ENCODE peak calls at places on chromosomes 12 and 14, in seven cellular contexts. C is left ventricle myocardium inferior, J is sigmoid colon, T is cardiac muscle cell, R is Caco-2, N is adrenal gland, A is transverse colon. M is an unnamed sample.
A peak's percentile ranks its signal among the peaks of the same experiment; 100 is the strongest.

GRCh38 chr14:96088131-96088880 is 49.1 kb downstream of the C14orf132 start:
- DNase-seq in C (no peak), J (peak; percentile 48), T (no peak), R (no peak), N (no peak), A (no peak), M (no peak)

GRCh38 chr12:46523863-46524770 is 151.5 kb upstream of the SLC38A2 start:
- DNase-seq in C (no peak), J (no peak), T (peak; percentile 74), R (peak; percentile 53), N (peak; percentile 64), A (no peak), M (no peak)

GRCh38 chr12:86660488-86661171 is 404.4 kb upstream of the MGAT4C start:
- DNase-seq in C (no peak), J (no peak), T (no peak), R (no peak), N (no peak), A (no peak), M (no peak)

GRCh38 chr12:28569698-28570411 is 379.6 kb downstream of the CCDC91 start:
- DNase-seq in C (no peak), J (peak; percentile 69), T (peak; percentile 74), R (peak; percentile 51), N (peak; percentile 7), A (no peak), M (no peak)

GRCh38 chr14:59117754-59118153 is 70.7 kb upstream of the DAAM1 start:
- DNase-seq in C (no peak), J (no peak), T (no peak), R (no peak), N (no peak), A (no peak), M (no peak)

GRCh38 chr14:69242311-69243224 is 17.4 kb upstream of the GALNT16 start:
- DNase-seq in C (no peak), J (peak; percentile 77), T (peak; percentile 78), R (peak; percentile 61), N (peak; percentile 67), A (peak; percentile 50), M (peak; percentile 74)

GRCh38 chr12:78726854-78727253 is 137.7 kb upstream of the SYT1 start:
- DNase-seq in C (no peak), J (no peak), T (no peak), R (peak; percentile 3), N (no peak), A (no peak), M (no peak)

GRCh38 chr14:37034410-37035285 is 137.8 kb downstream of the SLC25A21 start:
- DNase-seq in C (no peak), J (no peak), T (no peak), R (no peak), N (no peak), A (no peak), M (no peak)

GRCh38 chr12:47121146-47121545 is 41.4 kb upstream of the AMIGO2 start:
- DNase-seq in C (no peak), J (no peak), T (no peak), R (no peak), N (no peak), A (no peak), M (no peak)

GRCh38 chr14:98694541-98694940 is 577.5 kb downstream of the BCL11B start:
- DNase-seq in C (no peak), J (no peak), T (no peak), R (no peak), N (no peak), A (no peak), M (no peak)

DNA sequence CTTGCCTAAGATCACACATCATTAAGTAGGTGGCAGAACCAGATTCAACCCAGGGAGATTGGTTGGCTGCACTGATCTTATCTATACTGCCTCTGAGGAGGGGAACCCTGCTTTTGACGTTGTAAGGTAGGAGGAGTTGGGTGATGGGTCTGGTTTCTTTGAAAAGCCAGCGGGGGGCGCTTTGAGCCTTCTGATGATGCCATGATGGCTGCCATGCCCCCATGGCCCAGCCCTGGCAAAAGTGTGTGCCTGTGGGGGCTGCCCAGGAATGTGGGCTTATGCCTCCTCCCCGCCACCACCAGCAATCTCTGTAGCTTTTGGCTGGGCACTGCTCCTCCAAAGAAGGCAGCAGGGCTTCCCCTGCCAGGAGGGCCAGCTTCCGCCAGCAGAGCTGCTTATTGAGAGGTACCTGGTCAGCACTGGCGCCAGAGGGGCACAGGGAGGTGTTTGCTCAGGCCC is 224.3 kb downstream of the SLC41A2 start:
- DNase-seq in C (no peak), J (no peak), T (peak; percentile 13), R (peak; percentile 12), N (no peak), A (no peak), M (no peak)
- TF ChIP-seq CTCF in C (peak; percentile 39), J (no peak), T (peak; percentile 14), R (no peak), N (no peak), A (peak; percentile 12), M (no peak)

GRCh38 chr14:91250912-91251311 is 6.4 kb upstream of the GPR68 start:
- DNase-seq in C (no peak), J (no peak), T (no peak), R (no peak), N (no peak), A (no peak), M (no peak)
- H3K4me1 ChIP-seq in C (peaks cover 14% of the 10 kb centered on the region), J (peaks cover 18% of the 10 kb centered on the region), T (no peaks in the 10 kb centered on the region), R (peaks cover 10% of the 10 kb centered on the region), N (peaks cover 17% of the 10 kb centered on the region), A (peaks cover 21% of the 10 kb centered on the region), M (peaks cover 4% of the 10 kb centered on the region)

GRCh38 chr14:103735439-103735814 is 19.8 kb downstream of the ZFYVE21 start:
- DNase-seq in C (no peak), J (peak; percentile 61), T (no peak), R (no peak), N (no peak), A (no peak), M (no peak)

GRCh38 chr14:103733651-103734050 is 18.0 kb downstream of the ZFYVE21 start:
- DNase-seq in C (no peak), J (peak; percentile 49), T (no peak), R (no peak), N (no peak), A (no peak), M (peak; percentile 47)

GRCh38 chr14:103735815-103736545 is 20.4 kb downstream of the ZFYVE21 start:
- DNase-seq in C (no peak), J (peak; percentile 59), T (no peak), R (peak; percentile 32), N (no peak), A (no peak), M (peak; percentile 51)

GRCh38 chr14:103734081-103734888 is 18.7 kb downstream of the ZFYVE21 start:
- DNase-seq in C (no peak), J (peak; percentile 59), T (no peak), R (no peak), N (no peak), A (no peak), M (peak; percentile 52)

DNA sequence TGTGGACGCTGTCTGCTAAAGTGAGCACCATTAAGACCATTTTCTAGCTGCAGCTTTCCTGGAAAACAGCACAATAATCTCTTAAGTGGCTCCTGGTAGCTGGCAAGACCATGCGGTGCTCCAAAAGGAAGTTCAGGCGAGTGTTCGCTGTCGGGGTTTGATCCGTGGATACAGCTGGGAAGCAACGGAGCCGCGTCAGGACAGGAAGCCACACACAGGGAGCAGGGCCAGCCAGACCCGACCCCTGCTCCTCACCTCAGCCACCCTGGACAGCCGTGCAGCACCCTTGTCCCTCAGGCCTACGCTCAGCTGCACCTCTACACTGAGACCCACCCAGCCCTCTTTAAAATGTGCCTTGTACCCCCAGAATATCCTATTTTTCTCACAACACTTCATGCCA is 19.4 kb downstream of the ZFYVE21 start:
- DNase-seq in C (no peak), J (peak; percentile 65), T (no peak), R (no peak), N (no peak), A (no peak), M (no peak)
- H3K4me3 ChIP-seq in C (no peak overlapping the region), J (no peak overlapping the region), T (no peak overlapping the region), R (no peak overlapping the region), N (no peak overlapping the region), A (no peak overlapping the region), M (no peak overlapping the region)

DNA sequence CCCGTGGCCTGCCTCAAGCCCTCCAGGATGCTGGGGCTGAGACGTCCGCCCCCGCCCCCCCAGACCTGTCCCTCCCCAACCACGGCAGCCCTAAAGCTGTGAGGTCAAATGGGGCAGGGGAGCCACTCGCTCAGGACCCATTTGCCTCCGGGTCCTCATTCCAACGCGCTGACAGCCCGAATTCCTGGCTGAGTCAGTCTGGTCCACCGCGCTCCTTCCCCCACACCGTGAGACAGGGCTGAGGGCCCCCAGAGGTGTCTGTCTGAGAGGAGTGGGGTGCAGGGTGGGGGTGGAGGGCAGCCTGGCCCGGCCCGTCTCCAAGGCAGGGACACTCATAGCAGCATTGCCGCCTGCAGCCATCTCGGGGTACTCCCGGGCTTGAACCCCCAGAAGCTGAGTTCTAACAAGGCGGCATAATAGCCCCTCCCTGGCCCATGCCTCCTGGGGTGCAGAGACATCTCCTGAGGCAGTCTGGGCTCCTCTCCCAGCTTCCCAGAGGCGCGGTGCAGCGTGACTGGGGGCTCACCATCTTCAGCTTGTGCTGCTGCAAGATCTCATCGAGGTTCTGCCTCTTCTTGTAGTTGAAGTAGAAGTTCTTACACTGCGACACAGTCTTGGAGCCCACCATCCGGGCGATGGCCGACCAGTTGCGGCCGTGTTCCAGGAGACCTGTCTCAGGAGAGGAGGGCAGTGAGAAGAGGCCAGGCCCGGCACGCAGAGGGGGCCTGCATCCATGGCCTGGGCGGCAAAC is 90.5 kb downstream of the RFLNA start:
- DNase-seq in C (no peak), J (no peak), T (peak; percentile 68), R (no peak), N (no peak), A (no peak), M (no peak)
- TF ChIP-seq CTCF in C (no peak), J (no peak), T (no peak), R (no peak), N (no peak), A (no peak), M (no peak)

GRCh38 chr12:54082402-54082892 is 28.8 kb downstream of the HOXC4 start:
- DNase-seq in C (no peak), J (peak; percentile 73), T (peak; percentile 14), R (peak; percentile 63), N (peak; percentile 47), A (peak; percentile 33), M (no peak)
- H3K4me1 ChIP-seq in C (no peaks in the 10 kb centered on the region), J (peaks cover 9% of the 10 kb centered on the region), T (no peaks in the 10 kb centered on the region), R (peaks cover 18% of the 10 kb centered on the region), N (no peaks in the 10 kb centered on the region), A (peaks cover 8% of the 10 kb centered on the region), M (no peaks in the 10 kb centered on the region)

M was measured in pancreas.